ENCODE peak calls at places on chromosome 13, in six cellular contexts. One of them, this sample, is unnamed.

GRCh38 chr13:113945857-113946408 is 27.9 kb downstream of the C13orf46 start:
- DNase-seq in nucleus accumbens: no peak
- DNase-seq in anterior cingulate cortex: no peak
- DNase-seq in EH: no peak
- DNase-seq in RWPE1: no peak
- DNase-seq in stimulated activated CD4-positive, alpha-beta T cell treated with anti-CD3 and anti-CD28 coated beads, TNF-alpha, amount 100 ng/mL, for 48 hours: no peak
- DNase-seq in this sample: no peak

GRCh38 chr13:50915562-50915961 is 6.0 kb downstream of the RNASEH2B start:
- DNase-seq in EH: no peak
- DNase-seq in RWPE1: no peak
- DNase-seq in anterior cingulate cortex: no peak
- DNase-seq in stimulated activated CD4-positive, alpha-beta T cell treated with anti-CD3 and anti-CD28 coated beads, TNF-alpha, amount 100 ng/mL, for 48 hours: no peak
- DNase-seq in nucleus accumbens: no peak
- DNase-seq in this sample: no peak

GRCh38 chr13:105168295-105168694 is 1367.2 kb downstream of the EFNB2 start:
- DNase-seq in EH: no peak
- DNase-seq in anterior cingulate cortex: no peak
- DNase-seq in stimulated activated CD4-positive, alpha-beta T cell treated with anti-CD3 and anti-CD28 coated beads, TNF-alpha, amount 100 ng/mL, for 48 hours: no peak
- DNase-seq in nucleus accumbens: no peak
- DNase-seq in RWPE1: no peak
- DNase-seq in this sample: no peak

GRCh38 chr13:113625965-113626661 is 31.9 kb downstream of the ATP4B start:
- DNase-seq in EH: peak
- DNase-seq in RWPE1: no peak
- DNase-seq in stimulated activated CD4-positive, alpha-beta T cell treated with anti-CD3 and anti-CD28 coated beads, TNF-alpha, amount 100 ng/mL, for 48 hours: no peak
- DNase-seq in anterior cingulate cortex: no peak
- DNase-seq in nucleus accumbens: no peak
- DNase-seq in this sample: no peak

GRCh38 chr13:90154311-90154960 is 1193.1 kb upstream of the MIR17HG start:
- DNase-seq in anterior cingulate cortex: no peak
- DNase-seq in EH: no peak
- DNase-seq in stimulated activated CD4-positive, alpha-beta T cell treated with anti-CD3 and anti-CD28 coated beads, TNF-alpha, amount 100 ng/mL, for 48 hours: no peak
- DNase-seq in RWPE1: peak
- DNase-seq in nucleus accumbens: no peak
- DNase-seq in this sample: no peak

GRCh38 chr13:42946927-42947326 is 45.1 kb downstream of the EPSTI1 start:
- DNase-seq in EH: peak
- DNase-seq in RWPE1: no peak
- DNase-seq in stimulated activated CD4-positive, alpha-beta T cell treated with anti-CD3 and anti-CD28 coated beads, TNF-alpha, amount 100 ng/mL, for 48 hours: no peak
- DNase-seq in anterior cingulate cortex: no peak
- DNase-seq in nucleus accumbens: no peak
- DNase-seq in this sample: no peak

GRCh38 chr13:39688699-39689405 is 33.4 kb downstream of the COG6 start:
- DNase-seq in anterior cingulate cortex: no peak
- DNase-seq in EH: peak
- DNase-seq in nucleus accumbens: no peak
- DNase-seq in stimulated activated CD4-positive, alpha-beta T cell treated with anti-CD3 and anti-CD28 coated beads, TNF-alpha, amount 100 ng/mL, for 48 hours: no peak
- DNase-seq in RWPE1: no peak
- DNase-seq in this sample: no peak

GRCh38 chr13:87677334-87678234 is 6.4 kb downstream of the SLITRK5 start:
- DNase-seq in nucleus accumbens: peak
- DNase-seq in stimulated activated CD4-positive, alpha-beta T cell treated with anti-CD3 and anti-CD28 coated beads, TNF-alpha, amount 100 ng/mL, for 48 hours: no peak
- DNase-seq in RWPE1: no peak
- DNase-seq in EH: no peak
- DNase-seq in anterior cingulate cortex: no peak
- DNase-seq in this sample: no peak

GRCh38 chr13:24068472-24068871 is 92.0 kb upstream of the SPATA13 start:
- DNase-seq in RWPE1: no peak
- DNase-seq in stimulated activated CD4-positive, alpha-beta T cell treated with anti-CD3 and anti-CD28 coated beads, TNF-alpha, amount 100 ng/mL, for 48 hours: no peak
- DNase-seq in anterior cingulate cortex: no peak
- DNase-seq in EH: peak
- DNase-seq in nucleus accumbens: no peak
- DNase-seq in this sample: no peak

GRCh38 chr13:88617176-88617575 is 946.0 kb downstream of the SLITRK5 start:
- DNase-seq in nucleus accumbens: no peak
- DNase-seq in EH: no peak
- DNase-seq in anterior cingulate cortex: no peak
- DNase-seq in stimulated activated CD4-positive, alpha-beta T cell treated with anti-CD3 and anti-CD28 coated beads, TNF-alpha, amount 100 ng/mL, for 48 hours: no peak
- DNase-seq in RWPE1: no peak
- DNase-seq in this sample: no peak

GRCh38 chr13:44084146-44084545 is 204.4 kb downstream of the LACC1 start:
- DNase-seq in nucleus accumbens: no peak
- DNase-seq in EH: no peak
- DNase-seq in anterior cingulate cortex: no peak
- DNase-seq in RWPE1: no peak
- DNase-seq in stimulated activated CD4-positive, alpha-beta T cell treated with anti-CD3 and anti-CD28 coated beads, TNF-alpha, amount 100 ng/mL, for 48 hours: no peak
- DNase-seq in this sample: no peak

GRCh38 chr13:27334774-27335490 is 64.3 kb downstream of the RASL11A start:
- DNase-seq in anterior cingulate cortex: no peak
- DNase-seq in EH: no peak
- DNase-seq in nucleus accumbens: peak
- DNase-seq in RWPE1: no peak
- DNase-seq in stimulated activated CD4-positive, alpha-beta T cell treated with anti-CD3 and anti-CD28 coated beads, TNF-alpha, amount 100 ng/mL, for 48 hours: no peak
- DNase-seq in this sample: no peak

GRCh38 chr13:51714663-51715168 is 89.2 kb downstream of the DHRS12 start:
- DNase-seq in RWPE1: peak
- DNase-seq in nucleus accumbens: no peak
- DNase-seq in anterior cingulate cortex: no peak
- DNase-seq in EH: peak
- DNase-seq in stimulated activated CD4-positive, alpha-beta T cell treated with anti-CD3 and anti-CD28 coated beads, TNF-alpha, amount 100 ng/mL, for 48 hours: no peak
- DNase-seq in this sample: peak

GRCh38 chr13:59318320-59318930 is 845.3 kb downstream of the DIAPH3 start:
- DNase-seq in anterior cingulate cortex: peak
- DNase-seq in nucleus accumbens: peak
- DNase-seq in RWPE1: peak
- DNase-seq in EH: peak
- DNase-seq in stimulated activated CD4-positive, alpha-beta T cell treated with anti-CD3 and anti-CD28 coated beads, TNF-alpha, amount 100 ng/mL, for 48 hours: peak
- DNase-seq in this sample: peak

GRCh38 chr13:111658150-111659100 is 338.0 kb downstream of the TEX29 start:
- DNase-seq in stimulated activated CD4-positive, alpha-beta T cell treated with anti-CD3 and anti-CD28 coated beads, TNF-alpha, amount 100 ng/mL, for 48 hours: no peak
- DNase-seq in nucleus accumbens: peak
- DNase-seq in anterior cingulate cortex: peak
- DNase-seq in RWPE1: no peak
- DNase-seq in EH: no peak
- DNase-seq in this sample: no peak

GRCh38 chr13:45807520-45808099 is 43.9 kb downstream of the SIAH3 start:
- DNase-seq in stimulated activated CD4-positive, alpha-beta T cell treated with anti-CD3 and anti-CD28 coated beads, TNF-alpha, amount 100 ng/mL, for 48 hours: no peak
- DNase-seq in nucleus accumbens: no peak
- DNase-seq in RWPE1: peak
- DNase-seq in EH: peak
- DNase-seq in anterior cingulate cortex: no peak
- DNase-seq in this sample: peak